ENCODE peak calls at places on chromosomes 11 and 22, in five cellular contexts. Z is spleen, Q is activated T-cell treated with anti-CD3 and anti-CD28 coated beads for 1 hour, A is AG04449, R is NCI-H146. H is an unnamed sample.
A peak's percentile ranks its signal among the peaks of the same experiment; 100 is the strongest.

GRCh38 chr22:41919357-41920224 is 4.7 kb upstream of the SHISA8 start:
- DNase-seq in Z (peak; percentile 95), Q (peak; percentile 26), A (no peak), R (no peak), H (peak; percentile 90)

GRCh38 chr11:44310456-44311272 is 725 bp upstream of the ALX4 start:
- DNase-seq in Z (no peak), Q (no peak), A (no peak), R (no peak), H (peak; percentile 43)

GRCh38 chr11:133386262-133386661 is 146.0 kb downstream of the OPCML start:
- DNase-seq in Z (no peak), Q (no peak), A (no peak), R (peak; percentile 40), H (no peak)

GRCh38 chr11:67054851-67055523 is 1.7 kb upstream of the RHOD start:
- DNase-seq in Z (peak; percentile 80), Q (no peak), A (no peak), R (peak; percentile 96), H (no peak)

GRCh38 chr11:58914821-58915543 is 24.3 kb upstream of the GLYATL1 start:
- DNase-seq in Z (no peak), Q (no peak), A (no peak), R (no peak), H (no peak)

GRCh38 chr11:65787649-65788622 is 1.1 kb downstream of the OVOL1 start:
- DNase-seq in Z (no peak), Q (no peak), A (no peak), R (no peak), H (peak; percentile 80)

GRCh38 chr22:38122616-38123015 is 12.1 kb upstream of the BAIAP2L2 start:
- DNase-seq in Z (no peak), Q (no peak), A (no peak), R (no peak), H (no peak)

GRCh38 chr11:57942808-57943207 is 80.9 kb upstream of the OR9Q1 start:
- DNase-seq in Z (no peak), Q (no peak), A (no peak), R (no peak), H (no peak)

GRCh38 chr11:113675003-113675471 is 31.1 kb downstream of the TMPRSS5 start:
- DNase-seq in Z (no peak), Q (no peak), A (peak; percentile 86), R (no peak), H (no peak)

GRCh38 chr11:70660889-70661197 is 262.5 kb downstream of the CTTN start:
- DNase-seq in Z (no peak), Q (no peak), A (no peak), R (no peak), H (no peak)

GRCh38 chr22:50084085-50084484 is 1.1 kb downstream of the MLC1 start:
- DNase-seq in Z (peak; percentile 69), Q (no peak), A (no peak), R (no peak), H (no peak)

GRCh38 chr22:18988958-18989357 is 52.9 kb upstream of the PRODH start:
- DNase-seq in Z (no peak), Q (no peak), A (no peak), R (no peak), H (no peak)

GRCh38 chr22:28442951-28443876 is 236.4 kb downstream of the TTC28 start:
- DNase-seq in Z (peak; percentile 78), Q (peak; percentile 13), A (no peak), R (no peak), H (peak; percentile 45)